ENCODE peak calls at places on chromosomes 16 and 17, in seven cellular contexts. J, Z, K, T, W, N and B are unnamed samples.
A peak's percentile ranks its signal among the peaks of the same experiment; 100 is the strongest.

GRCh38 chr16:55236655-55237054 is 87.3 kb upstream of the IRX6 start:
- DNase-seq in J (no peak), Z (no peak), K (no peak), T (no peak), W (no peak), N (no peak), B (no peak)

GRCh38 chr17:2690165-2691068 is 21.1 kb downstream of the CLUH start:
- DNase-seq in J (no peak), Z (no peak), K (no peak), T (no peak), W (no peak), N (no peak), B (no peak)

GRCh38 chr16:50311134-50311528 is 44.8 kb downstream of the ADCY7 start:
- DNase-seq in J (no peak), Z (no peak), K (no peak), T (no peak), W (no peak), N (no peak), B (no peak)

GRCh38 chr17:69608808-69609494 is 194.5 kb downstream of the MAP2K6 start:
- DNase-seq in J (peak; percentile 26), Z (peak; percentile 91), K (no peak), T (no peak), W (no peak), N (peak; percentile 91), B (peak; percentile 84)

GRCh38 chr17:77662796-77663195 is 295.7 kb upstream of the TNRC6C start:
- DNase-seq in J (no peak), Z (no peak), K (no peak), T (no peak), W (no peak), N (no peak), B (no peak)

GRCh38 chr17:8754890-8755289 is 3.5 kb downstream of the SPDYE4 start:
- DNase-seq in J (no peak), Z (no peak), K (no peak), T (no peak), W (no peak), N (no peak), B (no peak)

GRCh38 chr16:4676826-4677225 is 16.5 kb upstream of the NUDT16L1 start:
- DNase-seq in J (no peak), Z (no peak), K (no peak), T (no peak), W (no peak), N (no peak), B (no peak)

GRCh38 chr17:54901230-54901847 is 687 bp downstream of the TOM1L1 start:
- DNase-seq in J (peak; percentile 71), Z (peak; percentile 45), K (peak; percentile 51), T (no peak), W (peak; percentile 41), N (peak; percentile 66), B (peak; percentile 84)

GRCh38 chr17:37117743-37118142 is 169.0 kb downstream of the AATF start:
- DNase-seq in J (peak; percentile 80), Z (no peak), K (peak; percentile 13), T (no peak), W (no peak), N (no peak), B (no peak)

GRCh38 chr16:72785886-72786285 is 262.0 kb downstream of the ZFHX3 start:
- DNase-seq in J (no peak), Z (no peak), K (no peak), T (no peak), W (no peak), N (peak; percentile 18), B (no peak)

GRCh38 chr17:27762527-27763305 is 37.6 kb downstream of the NOS2 start:
- DNase-seq in J (no peak), Z (no peak), K (no peak), T (no peak), W (no peak), N (peak; percentile 44), B (peak; percentile 29)